ENCODE peak calls at places on chromosomes 4 and X, in seven cellular contexts. C is effector memory CD8-positive, alpha-beta T cell; E is AG04449; S is stromal cell of bone marrow; H is AG09309; I is colonic mucosa; G is MM.1S. V is an unnamed sample.

GRCh38 chrX:80648023-80648422 is 161.7 kb downstream of the BRWD3 start:
- DNase-seq in G (no peak), S (no peak), H (no peak), E (no peak), C (no peak), I (no peak), V (no peak)

GRCh38 chr4:183987529-183987946 is 82.4 kb downstream of the STOX2 start:
- DNase-seq in E (peak; percentile 37), H (peak; percentile 23), G (no peak), I (peak; percentile 53), C (no peak), S (peak; percentile 72), V (peak; percentile 25)

GRCh38 chr4:38872620-38873019 is 5.0 kb downstream of the FAM114A1 start:
- DNase-seq in C (no peak), S (no peak), I (peak; percentile 68), G (no peak), E (no peak), H (no peak), V (no peak)

GRCh38 chr4:126583509-126583908 is 1049.2 kb upstream of the INTU start:
- DNase-seq in I (no peak), S (no peak), C (no peak), H (no peak), G (peak; percentile 51), E (no peak), V (no peak)

GRCh38 chr4:165765053-165765452 is 108.0 kb upstream of the TLL1 start:
- DNase-seq in E (no peak), S (no peak), H (no peak), G (no peak), I (no peak), C (no peak), V (no peak)

GRCh38 chr4:87911252-87911774 is 64.2 kb upstream of the SPP1 start:
- DNase-seq in H (no peak), G (peak; percentile 16), S (no peak), I (no peak), C (no peak), E (no peak), V (no peak)

GRCh38 chr4:77697860-77698599 is 92.4 kb downstream of the CXCL13 start:
- DNase-seq in E (peak; percentile 24), G (no peak), H (peak; percentile 17), C (no peak), I (peak; percentile 63), S (peak; percentile 50), V (no peak)

GRCh38 chr4:123593655-123594054 is 197.1 kb downstream of the SPRY1 start:
- DNase-seq in I (no peak), G (no peak), H (no peak), C (no peak), E (no peak), S (no peak), V (no peak)

GRCh38 chr4:121057466-121057911 is 14.8 kb downstream of the NDNF start:
- DNase-seq in I (no peak), G (no peak), H (no peak), E (no peak), S (no peak), C (no peak), V (no peak)

GRCh38 chr4:146511381-146511780 is 10.4 kb downstream of the SLC10A7 start:
- DNase-seq in I (no peak), S (no peak), C (no peak), H (no peak), E (no peak), G (no peak), V (no peak)

GRCh38 chrX:17828156-17828555 is 32.9 kb downstream of the RAI2 start:
- DNase-seq in C (no peak), I (no peak), S (no peak), G (no peak), H (no peak), E (no peak), V (no peak)

GRCh38 chr4:57148831-57149230 is 38.6 kb upstream of the IGFBP7 start:
- DNase-seq in C (no peak), E (peak; percentile 57), S (peak; percentile 88), H (no peak), I (no peak), G (no peak), V (no peak)

GRCh38 chr4:86442881-86443280 is 83.0 kb upstream of the MAPK10 start:
- DNase-seq in C (no peak), E (no peak), H (no peak), I (no peak), S (no peak), G (no peak), V (no peak)

GRCh38 chr4:1330761-1331590 is 16.0 kb upstream of the UVSSA start:
- DNase-seq in C (peak; percentile 48), H (no peak), I (no peak), S (no peak), G (no peak), E (no peak), V (no peak)

GRCh38 chrX:53077207-53078197 is 4.7 kb upstream of the TSPYL2 start:
- DNase-seq in H (no peak), I (no peak), G (no peak), C (no peak), E (no peak), S (no peak), V (no peak)

GRCh38 chr4:138053601-138054322 is 188.4 kb downstream of the SLC7A11 start:
- DNase-seq in G (no peak), I (no peak), C (no peak), S (peak; percentile 82), H (peak; percentile 69), E (peak; percentile 64), V (no peak)

GRCh38 chr4:1379801-1380331 is 26.4 kb downstream of the NKX1-1 start:
- DNase-seq in I (no peak), C (no peak), E (no peak), G (no peak), H (no peak), S (no peak), V (no peak)

GRCh38 chrX:77505227-77505626 is 58.0 kb downstream of the FGF16 start:
- DNase-seq in H (peak; percentile 3), I (no peak), C (no peak), E (peak; percentile 9), G (no peak), S (peak; percentile 17), V (no peak)

V was measured in tibial nerve.